ENCODE peak calls at places on chromosomes 1 and 21, in four cellular contexts. S is ELR; J is NCI-H774; C is stimulated activated CD4-positive, alpha-beta T cell treated with anti-CD3 and anti-CD28 coated beads, Interleukin-2, amount 100 ng/mL, for 4 hours. F is an unnamed sample.

GRCh38 chr1:86502721-86503430 is 34.1 kb downstream of the CLCA1 start:
- DNase-seq in S (no peak), C (no peak), J (no peak), F (no peak)

GRCh38 chr1:117664314-117664713 is 58.5 kb downstream of the TENT5C start:
- DNase-seq in S (no peak), C (peak; percentile 63), J (no peak), F (peak; percentile 60)

GRCh38 chr21:39593522-39593921 is 19.2 kb upstream of the B3GALT5 start:
- DNase-seq in J (no peak), C (no peak), S (peak; percentile 8), F (no peak)

GRCh38 chr1:36988741-36989193 is 45.5 kb downstream of the GRIK3 start:
- DNase-seq in C (no peak), S (no peak), J (peak; percentile 57), F (no peak)

GRCh38 chr1:50265790-50266314 is 157.1 kb downstream of the ELAVL4 start:
- DNase-seq in J (no peak), S (no peak), C (no peak), F (no peak)

GRCh38 chr1:56901720-56902119 is 47.1 kb downstream of the C8A start:
- DNase-seq in S (peak; percentile 22), C (no peak), J (no peak), F (no peak)

GRCh38 chr1:115134850-115135484 is 45.7 kb upstream of the TSPAN2 start:
- DNase-seq in C (no peak), J (no peak), S (peak; percentile 94), F (no peak)

GRCh38 chr1:24693827-24694379 is 50.8 kb downstream of the SRRM1 start:
- DNase-seq in S (no peak), J (no peak), C (no peak), F (no peak)

GRCh38 chr1:180261524-180262160 is 31.6 kb downstream of the LHX4 start:
- DNase-seq in S (no peak), J (no peak), C (no peak), F (no peak)

GRCh38 chr1:210428696-210429095 is 100.0 kb downstream of the HHAT start:
- DNase-seq in S (no peak), J (no peak), C (no peak), F (no peak)